ENCODE peak calls at places on chromosomes 3 and 15, in four cellular contexts. One of them, this sample, is unnamed.

GRCh38 chr15:94631608-94632007 is 400.2 kb downstream of the MCTP2 start:
- DNase-seq in HepG2: no peak
- DNase-seq in K562: no peak
- DNase-seq in WTC11: no peak
- DNase-seq in this sample: no peak

GRCh38 chr3:113968986-113969385 is 21.2 kb downstream of the ZDHHC23 start:
- DNase-seq in K562: no peak
- DNase-seq in HepG2: peak
- DNase-seq in WTC11: no peak
- DNase-seq in this sample: no peak

GRCh38 chr3:40971191-40972168 is 227.8 kb upstream of the CTNNB1 start:
- DNase-seq in HepG2: peak
- DNase-seq in K562: no peak
- DNase-seq in WTC11: no peak
- DNase-seq in this sample: peak

GRCh38 chr3:145333931-145334330 is 827.1 kb downstream of the PLOD2 start:
- DNase-seq in K562: no peak
- DNase-seq in WTC11: no peak
- DNase-seq in HepG2: no peak
- DNase-seq in this sample: no peak

GRCh38 chr3:119783883-119784282 is 2.0 kb downstream of the NR1I2 start:
- DNase-seq in HepG2: no peak
- DNase-seq in K562: no peak
- DNase-seq in WTC11: no peak
- DNase-seq in this sample: no peak

GRCh38 chr3:150059729-150060128 is 89.0 kb upstream of the PFN2 start:
- DNase-seq in WTC11: no peak
- DNase-seq in HepG2: no peak
- DNase-seq in K562: no peak
- DNase-seq in this sample: no peak

GRCh38 chr15:80996247-80996646 is 4.5 kb upstream of the TLNRD1 start:
- DNase-seq in K562: peak
- DNase-seq in WTC11: no peak
- DNase-seq in HepG2: no peak
- DNase-seq in this sample: no peak

GRCh38 chr3:71307884-71308697 is 275.4 kb downstream of the FOXP1 start:
- DNase-seq in K562: no peak
- DNase-seq in HepG2: no peak
- DNase-seq in WTC11: no peak
- DNase-seq in this sample: no peak

GRCh38 chr15:101189708-101190107 is 62.1 kb downstream of the CHSY1 start:
- DNase-seq in WTC11: no peak
- DNase-seq in K562: no peak
- DNase-seq in HepG2: no peak
- DNase-seq in this sample: no peak

GRCh38 chr3:73547427-73548036 is 77.2 kb downstream of the PDZRN3 start:
- DNase-seq in WTC11: no peak
- DNase-seq in HepG2: no peak
- DNase-seq in K562: no peak
- DNase-seq in this sample: no peak

GRCh38 chr3:136802481-136802996 is 16.4 kb upstream of the SLC35G2 start:
- DNase-seq in HepG2: no peak
- DNase-seq in WTC11: no peak
- DNase-seq in K562: no peak
- DNase-seq in this sample: no peak

GRCh38 chr15:31396881-31397560 is 70.4 kb downstream of the KLF13 start:
- DNase-seq in K562: peak
- DNase-seq in HepG2: peak
- DNase-seq in WTC11: peak
- DNase-seq in this sample: no peak

GRCh38 chr3:2947536-2947935 is 162.6 kb downstream of the IL5RA start:
- DNase-seq in K562: no peak
- DNase-seq in WTC11: no peak
- DNase-seq in HepG2: no peak
- DNase-seq in this sample: no peak

GRCh38 chr3:21024563-21024962 is 726.4 kb downstream of the ZNF385D start:
- DNase-seq in K562: no peak
- DNase-seq in HepG2: no peak
- DNase-seq in WTC11: no peak
- DNase-seq in this sample: no peak

DNA sequence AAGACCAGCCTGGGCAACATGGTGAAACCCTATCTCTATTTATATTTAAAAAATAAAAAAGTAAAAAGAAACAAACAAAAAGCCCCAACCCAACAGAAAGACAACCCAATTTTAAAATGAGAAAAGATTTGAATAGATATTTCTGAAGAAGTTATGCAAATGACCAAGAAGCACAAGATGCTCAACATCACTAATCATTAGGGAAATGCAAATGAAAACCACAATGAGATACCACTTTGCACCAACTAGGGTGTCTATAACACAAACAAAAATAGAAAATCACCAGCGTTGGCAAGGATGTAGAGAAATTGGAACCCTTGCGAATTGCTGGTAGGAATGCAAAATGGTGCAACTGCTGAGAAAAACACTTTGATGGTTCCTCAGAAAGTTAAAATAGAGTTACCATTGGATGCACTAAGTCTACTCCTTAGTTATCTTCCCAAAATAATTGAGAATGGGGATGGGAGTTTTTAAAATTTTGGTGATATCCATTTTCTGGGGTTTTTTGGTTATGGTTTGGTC is 45.8 kb upstream of the CCNB2 start:
- DNase-seq in WTC11: no peak
- DNase-seq in K562: no peak
- DNase-seq in HepG2: no peak
- DNase-seq in this sample: no peak
- TF ChIP-seq NR2C2 in WTC11: no peak
- TF ChIP-seq NR2C2 in K562: no peak
- TF ChIP-seq NR2C2 in HepG2: no peak
- TF ChIP-seq NR2C2 in this sample: no peak

GRCh38 chr15:75007216-75007615 is 11.9 kb downstream of the SCAMP5 start:
- DNase-seq in HepG2: no peak
- DNase-seq in K562: no peak
- DNase-seq in WTC11: no peak
- DNase-seq in this sample: no peak
- TF ChIP-seq NR2C2 in HepG2: no peak
- TF ChIP-seq NR2C2 in K562: no peak
- TF ChIP-seq NR2C2 in WTC11: no peak
- TF ChIP-seq NR2C2 in this sample: no peak

GRCh38 chr3:179174898-179175297 is 26.7 kb downstream of the PIK3CA start:
- DNase-seq in K562: no peak
- DNase-seq in HepG2: no peak
- DNase-seq in WTC11: no peak
- DNase-seq in this sample: no peak
- TF ChIP-seq NR2C2 in K562: no peak
- TF ChIP-seq NR2C2 in HepG2: no peak
- TF ChIP-seq NR2C2 in WTC11: no peak
- TF ChIP-seq NR2C2 in this sample: no peak

GRCh38 chr15:90954712-90955671 is at the start of gene RCCD1:
- DNase-seq in HepG2: peak
- DNase-seq in WTC11: peak
- DNase-seq in K562: peak
- DNase-seq in this sample: peak
- TF ChIP-seq NR2C2 in HepG2: no peak
- TF ChIP-seq NR2C2 in WTC11: no peak
- TF ChIP-seq NR2C2 in K562: peak
- TF ChIP-seq NR2C2 in this sample: no peak

GRCh38 chr3:14532691-14533456 is 7.3 kb downstream of the GRIP2 start:
- DNase-seq in WTC11: peak
- DNase-seq in HepG2: peak
- DNase-seq in K562: peak
- DNase-seq in this sample: no peak
- TF ChIP-seq NR2C2 in WTC11: no peak
- TF ChIP-seq NR2C2 in HepG2: no peak
- TF ChIP-seq NR2C2 in K562: no peak
- TF ChIP-seq NR2C2 in this sample: no peak

GRCh38 chr3:38152660-38153059 is 12.7 kb upstream of the OXSR1 start:
- DNase-seq in K562: no peak
- DNase-seq in HepG2: no peak
- DNase-seq in WTC11: no peak
- DNase-seq in this sample: no peak

GRCh38 chr3:38151667-38152265 is 13.3 kb downstream of the MYD88 start:
- DNase-seq in K562: no peak
- DNase-seq in HepG2: no peak
- DNase-seq in WTC11: no peak
- DNase-seq in this sample: no peak

GRCh38 chr3:38149701-38150100 is 11.2 kb downstream of the MYD88 start:
- DNase-seq in WTC11: no peak
- DNase-seq in K562: no peak
- DNase-seq in HepG2: no peak
- DNase-seq in this sample: no peak

GRCh38 chr3:38153221-38153620 is 12.1 kb upstream of the OXSR1 start:
- DNase-seq in K562: no peak
- DNase-seq in WTC11: no peak
- DNase-seq in HepG2: no peak
- DNase-seq in this sample: no peak

DNA sequence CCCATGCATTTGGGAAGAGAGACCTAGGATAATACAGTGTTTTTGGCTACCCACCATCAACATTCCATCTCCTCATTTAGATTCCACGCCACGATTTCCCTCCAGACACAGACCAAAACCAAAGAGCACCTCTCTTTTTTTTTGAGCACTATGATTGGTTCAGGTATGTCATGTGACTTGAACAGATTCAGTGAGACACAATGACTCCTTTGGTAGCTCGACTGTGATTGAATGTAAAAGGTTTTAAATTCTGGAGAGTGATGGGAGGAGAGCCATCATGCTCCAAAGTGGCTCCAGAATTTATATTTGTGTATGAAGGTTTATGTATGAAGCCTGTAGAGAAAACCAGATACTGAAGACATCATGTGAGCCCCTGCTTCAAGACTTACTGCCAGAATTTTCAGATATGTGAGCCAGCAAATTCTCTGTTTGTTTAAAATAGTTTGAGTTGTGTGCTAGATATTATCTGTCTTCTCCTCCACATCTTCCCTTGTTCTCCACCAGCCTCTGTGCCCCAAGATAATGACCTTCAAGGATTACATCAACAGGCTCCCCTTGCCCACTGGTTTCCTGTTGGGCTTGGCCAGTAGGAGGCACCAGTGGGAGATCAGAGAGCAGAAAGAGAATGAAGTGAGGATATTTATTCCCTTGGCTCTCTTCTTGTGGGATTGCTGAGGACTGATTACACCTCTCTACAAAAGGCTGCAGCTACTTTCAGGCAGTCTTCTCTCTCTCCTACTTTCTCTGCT is 12.5 kb downstream of the MYD88 start:
- DNase-seq in WTC11: peak
- DNase-seq in HepG2: no peak
- DNase-seq in K562: peak
- DNase-seq in this sample: no peak
- TF ChIP-seq NR2C2 in WTC11: no peak
- TF ChIP-seq NR2C2 in HepG2: no peak
- TF ChIP-seq NR2C2 in K562: no peak
- TF ChIP-seq NR2C2 in this sample: no peak

GRCh38 chr15:61556037-61556648 is 327.0 kb upstream of the RORA start:
- DNase-seq in HepG2: peak
- DNase-seq in K562: no peak
- DNase-seq in WTC11: no peak
- DNase-seq in this sample: no peak
- TF ChIP-seq NR2C2 in HepG2: no peak
- TF ChIP-seq NR2C2 in K562: no peak
- TF ChIP-seq NR2C2 in WTC11: no peak
- TF ChIP-seq NR2C2 in this sample: no peak

DNA sequence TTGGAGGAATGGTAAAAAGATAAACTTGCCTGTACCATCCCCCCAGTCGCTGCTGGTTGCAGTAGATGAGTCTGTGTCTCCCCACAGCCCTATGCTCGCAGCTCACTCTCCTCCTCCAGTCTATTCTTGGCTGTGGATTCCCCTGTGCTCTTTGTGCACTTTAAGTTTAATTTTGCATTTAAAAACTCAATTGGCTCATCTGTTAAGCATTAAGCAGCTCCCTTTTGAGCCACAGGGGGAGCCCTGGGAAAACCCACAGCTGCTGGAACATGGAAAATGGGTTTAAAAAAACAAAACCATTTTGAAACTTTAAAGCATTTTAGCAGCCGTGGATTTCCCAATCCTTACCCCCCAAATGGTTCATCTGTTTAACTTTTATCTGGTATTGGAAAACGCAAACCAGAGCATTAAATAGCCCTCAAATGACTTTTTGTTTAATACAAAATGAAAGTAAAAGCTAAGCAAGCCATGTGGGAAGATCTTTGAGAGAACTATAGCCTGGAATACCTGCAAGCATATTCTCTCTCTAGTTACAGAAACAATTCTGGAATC is 536.9 kb downstream of the ZIC1 start:
- DNase-seq in WTC11: peak
- DNase-seq in HepG2: peak
- DNase-seq in K562: no peak
- DNase-seq in this sample: peak
- TF ChIP-seq NR2C2 in WTC11: no peak
- TF ChIP-seq NR2C2 in HepG2: no peak
- TF ChIP-seq NR2C2 in K562: no peak
- TF ChIP-seq NR2C2 in this sample: no peak

GRCh38 chr3:48694610-48695051 is 8.9 kb upstream of the NCKIPSD start:
- DNase-seq in WTC11: no peak
- DNase-seq in HepG2: no peak
- DNase-seq in K562: no peak
- DNase-seq in this sample: no peak
- TF ChIP-seq NR2C2 in WTC11: no peak
- TF ChIP-seq NR2C2 in HepG2: no peak
- TF ChIP-seq NR2C2 in K562: no peak
- TF ChIP-seq NR2C2 in this sample: no peak